ENCODE peak calls at places on chromosome 17, in five cellular contexts. F is A549, E is GM23338, Y is K562, R is HepG2. L is an unnamed sample.
A peak's percentile ranks its signal among the peaks of the same experiment; 100 is the strongest.

GRCh38 chr17:35146214-35146833 is 1.3 kb upstream of the UNC45B start:
- DNase-seq in F (no peak), E (no peak), Y (no peak), R (peak; percentile 69), L (no peak)

GRCh38 chr17:39605492-39606433 is 2.0 kb downstream of the NEUROD2 start:
- DNase-seq in F (peak; percentile 83), E (peak; percentile 77), Y (no peak), R (no peak), L (no peak)

GRCh38 chr17:2174471-2175293 is 119.8 kb downstream of the HIC1 start:
- DNase-seq in F (peak; percentile 62), E (peak; percentile 27), Y (no peak), R (peak; percentile 94), L (no peak)

GRCh38 chr17:77233635-77234334 is 93.0 kb downstream of the SEC14L1 start:
- DNase-seq in F (peak; percentile 93), E (no peak), Y (peak; percentile 71), R (peak; percentile 59), L (peak; percentile 57)

GRCh38 chr17:31105991-31106390 is 11.2 kb downstream of the NF1 start:
- DNase-seq in F (no peak), E (no peak), Y (no peak), R (no peak), L (no peak)

GRCh38 chr17:27259356-27259755 is 34.6 kb upstream of the WSB1 start:
- DNase-seq in F (no peak), E (no peak), Y (no peak), R (no peak), L (no peak)

GRCh38 chr17:31582151-31582907 is 190.9 kb downstream of the RAB11FIP4 start:
- DNase-seq in F (no peak), E (no peak), Y (no peak), R (no peak), L (peak; percentile 32)

GRCh38 chr17:81309140-81309858 is 14.2 kb upstream of the SLC38A10 start:
- DNase-seq in F (peak; percentile 90), E (peak; percentile 83), Y (peak; percentile 93), R (peak; percentile 91), L (no peak)

GRCh38 chr17:298791-299450 is 53.7 kb downstream of the RPH3AL start:
- DNase-seq in F (no peak), E (no peak), Y (no peak), R (no peak), L (no peak)

GRCh38 chr17:81336296-81336929 is 41.3 kb upstream of the SLC38A10 start:
- DNase-seq in F (no peak), E (no peak), Y (no peak), R (no peak), L (no peak)

GRCh38 chr17:47789611-47790520 is 31.7 kb downstream of the OSBPL7 start:
- DNase-seq in F (peak; percentile 79), E (peak; percentile 80), Y (peak; percentile 32), R (no peak), L (no peak)

GRCh38 chr17:7133424-7133823 is 18.8 kb upstream of the ASGR2 start:
- DNase-seq in F (peak; percentile 38), E (peak; percentile 82), Y (peak; percentile 19), R (peak; percentile 74), L (peak; percentile 36)

GRCh38 chr17:38741853-38742421 is 6.2 kb downstream of the PCGF2 start:
- DNase-seq in F (no peak), E (no peak), Y (no peak), R (no peak), L (no peak)

GRCh38 chr17:48563385-48563838 is 14.7 kb downstream of the HOXB4 start:
- DNase-seq in F (no peak), E (no peak), Y (no peak), R (no peak), L (no peak)

GRCh38 chr17:35568561-35568960 is 7.9 kb upstream of the SLFN14 start:
- DNase-seq in F (peak; percentile 54), E (peak; percentile 42), Y (peak; percentile 24), R (peak; percentile 29), L (no peak)

GRCh38 chr17:17363638-17364337 is 60.6 kb downstream of the NT5M start:
- DNase-seq in F (no peak), E (peak; percentile 20), Y (no peak), R (no peak), L (no peak)

GRCh38 chr17:15981646-15982580 is 17.6 kb downstream of the ZSWIM7 start:
- DNase-seq in F (peak; percentile 36), E (peak; percentile 42), Y (peak; percentile 26), R (no peak), L (no peak)

GRCh38 chr17:68097161-68097805 is 61.7 kb downstream of the KPNA2 start:
- DNase-seq in F (no peak), E (no peak), Y (no peak), R (peak; percentile 71), L (no peak)

GRCh38 chr17:7836596-7837374 is 2.8 kb downstream of the KDM6B start:
- DNase-seq in F (peak; percentile 98), E (peak; percentile 99), Y (peak; percentile 51), R (peak; percentile 99), L (peak; percentile 73)

DNA sequence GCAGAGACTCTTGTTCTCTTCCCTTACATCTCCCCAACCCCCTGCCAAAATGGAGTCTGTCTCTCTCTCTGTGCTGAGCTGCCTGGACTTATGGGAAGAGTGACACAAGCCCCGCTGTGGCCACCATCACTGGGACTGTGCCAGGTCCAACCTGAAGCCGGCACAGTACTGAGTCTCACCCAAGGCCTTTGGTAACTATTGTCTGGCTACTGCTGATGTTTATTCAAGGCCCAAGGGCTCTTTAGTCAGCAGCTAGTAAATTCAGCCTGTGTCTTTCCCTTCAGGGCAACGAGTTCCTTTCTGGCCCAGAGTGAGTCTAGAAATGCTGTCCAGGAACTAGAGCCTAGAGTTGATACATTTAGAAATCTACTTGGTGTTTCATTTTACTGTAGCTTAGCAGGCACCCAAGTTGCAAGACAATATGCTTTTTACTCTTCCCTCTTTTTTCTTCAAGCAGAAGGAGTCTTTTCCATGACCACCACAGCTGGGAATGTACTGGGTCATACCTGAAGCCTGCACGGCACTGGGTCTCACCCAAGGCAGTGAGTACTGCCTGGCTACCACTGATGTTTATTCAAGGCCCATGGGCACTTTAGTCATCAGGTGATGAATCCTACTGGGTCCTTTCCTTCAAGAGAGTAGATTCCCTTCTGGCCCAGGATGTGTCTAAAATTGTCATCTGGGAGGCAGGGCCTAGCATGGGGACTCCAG is 17.7 kb downstream of the EFCAB5 start:
- DNase-seq in F (peak; percentile 58), E (no peak), Y (no peak), R (no peak), L (no peak)
- TF ChIP-seq JUNB in F (no peak), E (no peak), Y (no peak), R (no peak), L (no peak)

GRCh38 chr17:37220609-37220953 is 155.2 kb upstream of the C17orf78 start:
- DNase-seq in F (peak; percentile 38), E (peak; percentile 60), Y (no peak), R (no peak), L (no peak)
- TF ChIP-seq JUNB in F (no peak), E (no peak), Y (no peak), R (no peak), L (no peak)

DNA sequence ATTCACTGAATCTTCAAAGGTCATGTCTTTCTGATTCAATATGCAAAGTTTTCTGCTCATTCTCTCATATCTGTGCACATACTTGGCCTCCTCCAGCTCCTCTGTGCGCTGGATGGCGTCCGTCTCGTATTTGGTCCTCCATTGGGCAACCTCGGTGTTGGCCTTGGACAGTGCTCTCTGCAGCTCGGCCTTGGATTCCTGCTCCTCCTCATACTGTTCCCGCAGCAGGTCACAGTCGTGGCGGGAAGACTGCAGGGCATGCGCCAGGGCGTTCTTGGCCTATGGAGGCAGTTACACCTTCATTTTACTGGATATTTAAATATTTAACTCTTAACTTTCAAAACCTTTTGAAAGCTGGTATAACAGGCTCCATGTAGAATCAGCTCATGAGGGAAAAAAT is 8.2 kb upstream of the MYH1 start:
- DNase-seq in F (no peak), E (no peak), Y (no peak), R (no peak), L (no peak)
- TF ChIP-seq JUNB in F (no peak), E (no peak), Y (no peak), R (no peak), L (no peak)

DNA sequence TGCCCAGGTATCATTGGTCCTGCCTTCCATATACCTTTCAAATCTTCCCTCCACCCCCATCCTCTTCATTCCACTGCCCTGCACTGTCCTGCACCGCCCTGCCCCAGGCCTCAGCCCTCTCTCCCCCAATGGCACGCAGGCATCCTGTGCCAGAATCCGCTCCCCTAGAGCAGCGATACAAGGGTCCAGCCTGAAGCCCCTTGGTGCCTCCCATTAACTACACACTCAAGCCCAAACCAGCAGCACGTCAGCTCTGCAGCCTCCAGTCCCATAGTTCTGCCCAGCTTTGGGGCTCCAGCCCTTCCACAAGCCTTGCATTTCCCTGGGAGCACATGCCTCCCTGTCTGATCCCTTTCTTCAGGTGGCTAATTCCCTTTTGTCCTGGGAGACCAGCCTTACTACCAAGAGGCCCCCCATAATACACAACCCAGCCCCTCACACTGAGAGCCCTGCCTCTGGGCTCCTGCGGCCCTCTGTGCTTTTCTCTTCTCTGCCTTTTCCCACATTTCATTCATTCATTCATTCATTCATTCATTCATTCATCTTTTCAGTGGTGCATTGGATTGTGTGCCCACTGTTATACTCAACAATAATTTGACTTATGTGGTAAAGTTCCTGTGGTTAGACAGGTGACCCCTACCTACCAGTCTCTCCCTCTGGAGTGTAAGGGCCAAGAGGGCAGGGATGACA is 26.8 kb upstream of the DLX3 start:
- DNase-seq in F (no peak), E (no peak), Y (no peak), R (no peak), L (no peak)
- TF ChIP-seq JUNB in F (no peak), E (no peak), Y (no peak), R (no peak), L (no peak)

L was measured in GM12878.